ENCODE peak calls at places on chromosomes 13 and 19, in eight cellular contexts. U is fibroblast of pulmonary artery, V is activated T-cell treated with anti-CD3 and anti-CD28 coated beads for 1 hour, P is HTR-8/SVneo, R is epithelial cell of prostate, D is substantia nigra, A is coronary artery, F is NCI-H774. K is an unnamed sample.

GRCh38 chr13:94710081-94710809 is 2.1 kb downstream of the SOX21 start:
- DNase-seq in U (no peak), V (no peak), P (no peak), R (no peak), D (no peak), A (no peak), F (no peak), K (peak)

GRCh38 chr13:94325148-94325528 is 154.3 kb downstream of the DCT start:
- DNase-seq in U (no peak), V (no peak), P (no peak), R (no peak), D (no peak), A (no peak), F (no peak), K (no peak)

GRCh38 chr13:29756506-29756905 is 93.9 kb downstream of the UBL3 start:
- DNase-seq in U (peak), V (no peak), P (no peak), R (no peak), D (no peak), A (no peak), F (no peak), K (no peak)

GRCh38 chr13:99218969-99219368 is 18.3 kb downstream of the UBAC2 start:
- DNase-seq in U (no peak), V (peak), P (no peak), R (no peak), D (no peak), A (no peak), F (no peak), K (no peak)

GRCh38 chr19:32318884-32319520 is 26.4 kb upstream of the ZNF507 start:
- DNase-seq in U (peak), V (no peak), P (no peak), R (no peak), D (no peak), A (no peak), F (no peak), K (peak)

GRCh38 chr19:2059422-2060201 is 8.6 kb upstream of the MKNK2 start:
- DNase-seq in U (peak), V (no peak), P (no peak), R (no peak), D (no peak), A (peak), F (peak), K (peak)

GRCh38 chr13:52845766-52846566 is 2.5 kb downstream of the PCDH8 start:
- DNase-seq in U (peak), V (no peak), P (no peak), R (no peak), D (no peak), A (no peak), F (no peak), K (peak)

GRCh38 chr19:13995017-13995728 is 10.9 kb downstream of the RFX1 start:
- DNase-seq in U (no peak), V (no peak), P (no peak), R (no peak), D (no peak), A (no peak), F (no peak), K (no peak)

GRCh38 chr13:101955764-101956163 is 446.1 kb downstream of the FGF14 start:
- DNase-seq in U (no peak), V (no peak), P (no peak), R (no peak), D (no peak), A (no peak), F (no peak), K (no peak)

GRCh38 chr13:100835695-100836094 is 161.1 kb upstream of the TMTC4 start:
- DNase-seq in U (no peak), V (no peak), P (no peak), R (no peak), D (no peak), A (no peak), F (no peak), K (no peak)

GRCh38 chr13:51814825-51815650 is 11.1 kb upstream of the DHRS12 start:
- DNase-seq in U (peak), V (peak), P (peak), R (no peak), D (no peak), A (no peak), F (peak), K (peak)

GRCh38 chr19:46611791-46612190 is 10.7 kb downstream of the CALM3 start:
- DNase-seq in U (no peak), V (no peak), P (no peak), R (no peak), D (no peak), A (no peak), F (no peak), K (no peak)

GRCh38 chr13:29746167-29746677 is 104.2 kb downstream of the UBL3 start:
- DNase-seq in U (no peak), V (no peak), P (no peak), R (no peak), D (no peak), A (no peak), F (no peak), K (no peak)

GRCh38 chr19:3670258-3670795 is 29.9 kb downstream of the PIP5K1C start:
- DNase-seq in U (peak), V (no peak), P (no peak), R (no peak), D (no peak), A (peak), F (no peak), K (peak)

GRCh38 chr13:23608704-23609413 is 38.6 kb downstream of the TNFRSF19 start:
- DNase-seq in U (no peak), V (no peak), P (no peak), R (no peak), D (no peak), A (no peak), F (no peak), K (no peak)

GRCh38 chr13:91212229-91212628 is 135.3 kb upstream of the MIR17HG start:
- DNase-seq in U (no peak), V (no peak), P (no peak), R (no peak), D (no peak), A (no peak), F (no peak), K (peak)

GRCh38 chr19:768424-768823 is 17.5 kb downstream of the MISP start:
- DNase-seq in U (peak), V (no peak), P (no peak), R (no peak), D (no peak), A (no peak), F (no peak), K (no peak)

GRCh38 chr13:20713751-20714150 is 10.3 kb downstream of the IL17D start:
- DNase-seq in U (peak), V (no peak), P (no peak), R (no peak), D (no peak), A (peak), F (no peak), K (no peak)

GRCh38 chr13:99275093-99275469 is 16.9 kb upstream of the GPR18 start:
- DNase-seq in U (peak), V (no peak), P (no peak), R (peak), D (no peak), A (no peak), F (no peak), K (no peak)

GRCh38 chr19:6030214-6030507 is 52.2 kb upstream of the RANBP3 start:
- DNase-seq in U (peak), V (no peak), P (no peak), R (no peak), D (no peak), A (no peak), F (no peak), K (no peak)

GRCh38 chr19:47284324-47284899 is 9.7 kb downstream of the INAFM1 start:
- DNase-seq in U (peak), V (peak), P (peak), R (no peak), D (no peak), A (no peak), F (peak), K (peak)

GRCh38 chr19:42252365-42253244 is 2.3 kb downstream of the ERF start:
- DNase-seq in U (peak), V (no peak), P (no peak), R (no peak), D (peak), A (peak), F (no peak), K (peak)

GRCh38 chr13:30916991-30917390 is 10.9 kb downstream of the MEDAG start:
- DNase-seq in U (no peak), V (no peak), P (no peak), R (no peak), D (no peak), A (no peak), F (no peak), K (no peak)

GRCh38 chr13:73936001-73936400 is 198.2 kb downstream of the KLF12 start:
- DNase-seq in U (peak), V (no peak), P (no peak), R (no peak), D (no peak), A (no peak), F (no peak), K (no peak)